ENCODE peak calls at places on chromosomes 7 and 10, in six cellular contexts. One of them, this sample, is unnamed.

GRCh38 chr10:8042032-8042863 is 12.2 kb upstream of the GATA3 start:
- DNase-seq in GM12878: no peak
- DNase-seq in K562: no peak
- DNase-seq in H1: no peak
- DNase-seq in HepG2: no peak
- DNase-seq in SK-N-SH: no peak
- DNase-seq in this sample: no peak

GRCh38 chr7:136869006-136869961 is 832 bp downstream of the CHRM2 start:
- DNase-seq in SK-N-SH: peak; percentile 69
- DNase-seq in HepG2: no peak
- DNase-seq in K562: no peak
- DNase-seq in GM12878: no peak
- DNase-seq in H1: no peak
- DNase-seq in this sample: no peak

GRCh38 chr10:121078672-121079102 is 227.5 kb downstream of the WDR11 start:
- DNase-seq in SK-N-SH: no peak
- DNase-seq in K562: no peak
- DNase-seq in GM12878: no peak
- DNase-seq in HepG2: no peak
- DNase-seq in H1: no peak
- DNase-seq in this sample: no peak

GRCh38 chr7:4066206-4066605 is 615.9 kb upstream of the FOXK1 start:
- DNase-seq in HepG2: no peak
- DNase-seq in H1: no peak
- DNase-seq in GM12878: no peak
- DNase-seq in SK-N-SH: no peak
- DNase-seq in K562: no peak
- DNase-seq in this sample: no peak

GRCh38 chr7:895451-896052 is 19.2 kb downstream of the GET4 start:
- DNase-seq in K562: no peak
- DNase-seq in H1: no peak
- DNase-seq in SK-N-SH: no peak
- DNase-seq in GM12878: no peak
- DNase-seq in HepG2: no peak
- DNase-seq in this sample: no peak

GRCh38 chr10:47217123-47217522 is 82.9 kb upstream of the GDF10 start:
- DNase-seq in SK-N-SH: no peak
- DNase-seq in GM12878: no peak
- DNase-seq in HepG2: no peak
- DNase-seq in H1: no peak
- DNase-seq in K562: no peak
- DNase-seq in this sample: no peak

GRCh38 chr7:94348142-94348541 is 46.6 kb upstream of the COL1A2 start:
- DNase-seq in H1: no peak
- DNase-seq in SK-N-SH: peak; percentile 34
- DNase-seq in GM12878: no peak
- DNase-seq in HepG2: no peak
- DNase-seq in K562: no peak
- DNase-seq in this sample: no peak

GRCh38 chr7:70614237-70614984 is 517.5 kb upstream of the GALNT17 start:
- DNase-seq in K562: no peak
- DNase-seq in H1: no peak
- DNase-seq in HepG2: no peak
- DNase-seq in SK-N-SH: peak; percentile 91
- DNase-seq in GM12878: no peak
- DNase-seq in this sample: no peak

GRCh38 chr10:117168135-117168674 is 29.1 kb upstream of the KCNK18 start:
- DNase-seq in GM12878: no peak
- DNase-seq in HepG2: no peak
- DNase-seq in SK-N-SH: peak; percentile 96
- DNase-seq in H1: no peak
- DNase-seq in K562: peak; percentile 83
- DNase-seq in this sample: no peak

DNA sequence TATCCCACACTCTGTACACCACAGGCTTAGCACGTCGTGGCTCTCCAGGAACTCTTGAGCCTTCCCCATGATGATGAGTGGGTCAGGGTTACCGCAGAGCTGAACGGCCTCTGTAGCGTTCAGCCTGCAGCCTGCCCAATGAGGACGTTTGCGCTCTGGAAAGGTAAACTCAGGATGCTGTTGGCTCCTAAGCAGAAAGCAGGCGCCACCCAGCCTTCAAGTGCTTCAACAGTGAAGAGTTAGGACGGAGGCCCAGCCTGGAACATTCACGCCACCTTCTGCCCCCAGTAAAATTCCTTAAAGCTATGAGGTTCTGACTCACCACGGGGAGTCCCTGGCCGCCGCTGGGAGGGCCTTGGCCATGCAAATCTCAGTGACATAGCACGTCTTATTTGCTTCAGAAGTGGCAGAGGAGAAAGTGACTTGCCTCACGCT is 161.5 kb upstream of the SH2B2 start:
- DNase-seq in H1: peak; percentile 65
- DNase-seq in GM12878: peak; percentile 51
- DNase-seq in K562: no peak
- DNase-seq in HepG2: no peak
- DNase-seq in SK-N-SH: no peak
- DNase-seq in this sample: peak; percentile 79
- TF ChIP-seq YY1 in H1: peak; percentile 14
- TF ChIP-seq YY1 in GM12878: no peak
- TF ChIP-seq YY1 in K562: no peak
- TF ChIP-seq YY1 in HepG2: no peak
- TF ChIP-seq YY1 in SK-N-SH: no peak
- TF ChIP-seq YY1 in this sample: peak; percentile 41

DNA sequence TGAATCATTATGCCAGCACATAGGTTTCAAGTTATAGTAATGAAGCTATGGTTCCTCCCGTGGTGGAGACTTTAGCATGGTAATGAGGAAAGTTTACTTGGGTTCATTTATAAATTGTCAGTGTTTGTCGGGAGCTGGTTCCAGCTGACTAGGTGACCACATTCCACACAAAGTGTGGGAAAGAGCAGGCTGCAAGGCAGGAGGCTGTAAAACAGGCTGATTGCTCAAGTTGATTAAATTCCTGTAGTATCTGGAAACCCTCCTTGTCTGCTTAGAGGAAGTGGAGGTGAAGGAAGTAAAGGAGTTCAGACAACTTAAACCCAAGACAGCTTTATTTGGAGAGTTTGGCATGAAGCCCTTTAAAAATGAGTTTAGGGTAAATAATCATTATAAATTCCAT is 78.8 kb downstream of the SRI start:
- DNase-seq in GM12878: no peak
- DNase-seq in HepG2: no peak
- DNase-seq in SK-N-SH: no peak
- DNase-seq in K562: no peak
- DNase-seq in H1: no peak
- DNase-seq in this sample: no peak
- TF ChIP-seq POLR2AphosphoS5 in GM12878: no peak
- TF ChIP-seq POLR2AphosphoS5 in HepG2: no peak
- TF ChIP-seq POLR2AphosphoS5 in SK-N-SH: peak; percentile 45
- TF ChIP-seq POLR2AphosphoS5 in K562: no peak
- TF ChIP-seq POLR2AphosphoS5 in H1: no peak
- TF ChIP-seq POLR2AphosphoS5 in this sample: no peak

GRCh38 chr10:116001266-116001857 is 271.6 kb downstream of the GFRA1 start:
- DNase-seq in GM12878: no peak
- DNase-seq in H1: no peak
- DNase-seq in HepG2: no peak
- DNase-seq in SK-N-SH: no peak
- DNase-seq in K562: no peak
- DNase-seq in this sample: no peak
- TF ChIP-seq YY1 in GM12878: no peak
- TF ChIP-seq YY1 in H1: no peak
- TF ChIP-seq YY1 in HepG2: no peak
- TF ChIP-seq YY1 in SK-N-SH: no peak
- TF ChIP-seq YY1 in K562: no peak
- TF ChIP-seq YY1 in this sample: no peak

DNA sequence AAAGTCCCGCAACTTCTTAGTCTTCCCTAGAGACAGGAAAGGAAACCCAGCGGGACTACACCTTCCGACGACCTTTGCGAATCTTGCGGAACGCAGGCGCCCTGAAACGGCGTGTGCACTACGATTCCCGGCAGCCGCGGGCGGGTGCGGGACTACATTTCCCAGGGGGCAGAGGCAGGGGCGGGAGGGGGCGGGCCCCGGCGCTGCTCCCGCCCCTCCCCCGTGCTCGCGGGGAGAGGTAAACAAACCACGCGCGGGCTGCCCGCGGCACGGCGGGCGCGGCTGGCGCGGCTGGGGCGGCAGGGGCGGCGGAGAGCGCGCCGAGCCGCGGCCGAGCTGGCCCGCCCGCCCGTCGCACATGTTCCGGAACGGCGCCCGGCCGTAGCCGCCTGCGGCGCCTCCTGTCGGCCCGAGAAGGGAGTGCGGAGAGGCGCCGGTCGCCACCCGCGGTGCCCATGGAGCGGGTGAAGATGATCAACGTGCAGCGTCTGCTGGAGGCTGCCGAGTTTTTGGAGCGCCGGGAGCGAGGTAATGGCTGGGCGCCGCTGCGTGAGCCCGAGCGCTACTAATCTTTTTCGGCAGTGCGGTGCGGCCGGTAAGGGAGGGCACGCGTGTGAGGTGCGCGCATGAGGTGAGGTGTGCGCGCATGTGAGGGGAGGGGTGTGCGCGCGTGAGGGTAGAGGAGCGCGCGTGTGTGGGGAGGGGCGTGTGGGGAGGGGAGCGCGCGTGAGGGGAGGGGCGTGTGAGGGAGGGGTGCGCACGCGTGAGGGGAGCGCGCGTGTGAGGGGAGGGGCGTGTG is 18.6 kb downstream of the MXI1 start:
- DNase-seq in H1: peak; percentile 79
- DNase-seq in HepG2: peak; percentile 83
- DNase-seq in GM12878: no peak
- DNase-seq in SK-N-SH: peak; percentile 93
- DNase-seq in K562: peak; percentile 85
- DNase-seq in this sample: peak; percentile 92
- TF ChIP-seq POLR2AphosphoS5 in H1: peak; percentile 18
- TF ChIP-seq POLR2AphosphoS5 in HepG2: no peak
- TF ChIP-seq POLR2AphosphoS5 in GM12878: no peak
- TF ChIP-seq POLR2AphosphoS5 in SK-N-SH: no peak
- TF ChIP-seq POLR2AphosphoS5 in K562: no peak
- TF ChIP-seq POLR2AphosphoS5 in this sample: peak; percentile 52

DNA sequence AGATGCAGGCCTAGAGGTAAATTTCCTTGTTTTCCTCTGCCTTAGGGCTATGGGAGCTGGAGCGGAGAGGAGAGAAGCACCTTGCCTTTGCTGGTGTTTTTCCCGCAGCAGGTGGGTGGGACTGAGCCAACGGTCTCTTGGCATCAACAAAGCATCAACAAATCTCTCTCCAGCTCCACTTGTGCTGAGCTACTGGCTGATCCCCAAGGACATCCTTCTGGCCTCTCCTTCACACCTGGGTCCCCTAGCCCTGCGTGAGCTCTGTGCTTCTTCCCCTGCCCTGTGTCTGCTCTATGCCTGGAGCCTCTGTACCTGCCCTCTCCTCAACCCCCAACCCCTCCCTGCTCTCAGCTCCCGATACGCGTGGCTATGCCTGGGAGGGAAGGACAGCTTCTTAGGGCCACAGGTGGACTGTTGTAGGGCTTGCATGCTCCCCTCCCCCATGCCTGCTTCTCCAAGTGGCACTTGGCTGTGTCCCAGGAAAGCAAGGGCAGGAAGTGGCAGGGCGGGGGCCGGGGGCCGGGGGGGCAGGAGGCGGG is 3.2 kb upstream of the CLDN4 start:
- DNase-seq in K562: no peak
- DNase-seq in HepG2: no peak
- DNase-seq in H1: no peak
- DNase-seq in SK-N-SH: peak; percentile 88
- DNase-seq in GM12878: no peak
- DNase-seq in this sample: peak; percentile 87
- TF ChIP-seq YY1 in K562: no peak
- TF ChIP-seq YY1 in HepG2: no peak
- TF ChIP-seq YY1 in H1: no peak
- TF ChIP-seq YY1 in SK-N-SH: no peak
- TF ChIP-seq YY1 in GM12878: no peak
- TF ChIP-seq YY1 in this sample: no peak

GRCh38 chr10:78571286-78571685 is 497.5 kb upstream of the ZMIZ1 start:
- DNase-seq in GM12878: no peak
- DNase-seq in HepG2: no peak
- DNase-seq in H1: no peak
- DNase-seq in K562: no peak
- DNase-seq in SK-N-SH: no peak
- DNase-seq in this sample: no peak

GRCh38 chr10:78571916-78572315 is 496.9 kb upstream of the ZMIZ1 start:
- DNase-seq in SK-N-SH: no peak
- DNase-seq in K562: no peak
- DNase-seq in HepG2: no peak
- DNase-seq in GM12878: no peak
- DNase-seq in H1: no peak
- DNase-seq in this sample: no peak

GRCh38 chr10:78570633-78571032 is 498.1 kb upstream of the ZMIZ1 start:
- DNase-seq in SK-N-SH: no peak
- DNase-seq in H1: no peak
- DNase-seq in GM12878: no peak
- DNase-seq in K562: no peak
- DNase-seq in HepG2: no peak
- DNase-seq in this sample: no peak

GRCh38 chr10:78575400-78575799 is 493.4 kb upstream of the ZMIZ1 start:
- DNase-seq in SK-N-SH: no peak
- DNase-seq in K562: no peak
- DNase-seq in GM12878: no peak
- DNase-seq in HepG2: no peak
- DNase-seq in H1: no peak
- DNase-seq in this sample: no peak

GRCh38 chr10:78572565-78572964 is 496.2 kb upstream of the ZMIZ1 start:
- DNase-seq in K562: no peak
- DNase-seq in H1: no peak
- DNase-seq in GM12878: no peak
- DNase-seq in SK-N-SH: no peak
- DNase-seq in HepG2: no peak
- DNase-seq in this sample: no peak
- TF ChIP-seq POLR2AphosphoS5 in K562: no peak
- TF ChIP-seq POLR2AphosphoS5 in H1: no peak
- TF ChIP-seq POLR2AphosphoS5 in GM12878: no peak
- TF ChIP-seq POLR2AphosphoS5 in SK-N-SH: no peak
- TF ChIP-seq POLR2AphosphoS5 in HepG2: no peak
- TF ChIP-seq POLR2AphosphoS5 in this sample: no peak